ENCODE peak calls at places on chromosomes 11 and 22, in four cellular contexts. V is HepG2, Q is GM12878, M is WTC11. T is an unnamed sample.

GRCh38 chr11:75428301-75428724 is 4.7 kb downstream of the KLHL35 start:
- DNase-seq in Q (no peak), V (peak), M (peak), T (no peak)

GRCh38 chr11:121889168-121889567 is 226.8 kb downstream of the BLID start:
- DNase-seq in Q (no peak), V (no peak), M (no peak), T (no peak)

GRCh38 chr11:8263769-8264410 is at the start of gene LMO1:
- DNase-seq in V (peak), M (peak), Q (no peak), T (peak)

GRCh38 chr11:74157169-74157568 is 13.6 kb downstream of the C2CD3 start:
- DNase-seq in Q (no peak), V (no peak), M (no peak), T (no peak)

GRCh38 chr11:104094576-104094975 is 58.1 kb downstream of the DDI1 start:
- DNase-seq in V (no peak), M (no peak), Q (no peak), T (no peak)

GRCh38 chr22:39707816-39708215 is 137.3 kb downstream of the CACNA1I start:
- DNase-seq in Q (no peak), M (no peak), V (no peak), T (no peak)

GRCh38 chr11:69572233-69572860 is 68.6 kb upstream of the CCND1 start:
- DNase-seq in V (no peak), Q (no peak), M (no peak), T (no peak)

GRCh38 chr11:123286761-123287160 is 91.7 kb upstream of the CLMP start:
- DNase-seq in Q (no peak), M (no peak), V (no peak), T (no peak)

GRCh38 chr11:57458410-57459111 is 1.8 kb upstream of the RTN4RL2 start:
- DNase-seq in Q (no peak), V (no peak), M (peak), T (peak)

GRCh38 chr11:68276864-68277263 is 5.1 kb upstream of the C11orf24 start:
- DNase-seq in V (no peak), Q (no peak), M (no peak), T (no peak)

GRCh38 chr11:109680127-109680526 is 258.1 kb downstream of the C11orf87 start:
- DNase-seq in V (no peak), M (no peak), Q (no peak), T (no peak)

GRCh38 chr11:131579932-131580387 is 209.5 kb downstream of the NTM start:
- DNase-seq in M (peak), Q (no peak), V (peak), T (peak)

GRCh38 chr11:13947379-13947778 is 15.1 kb upstream of the SPON1 start:
- DNase-seq in V (no peak), M (no peak), Q (no peak), T (no peak)

DNA sequence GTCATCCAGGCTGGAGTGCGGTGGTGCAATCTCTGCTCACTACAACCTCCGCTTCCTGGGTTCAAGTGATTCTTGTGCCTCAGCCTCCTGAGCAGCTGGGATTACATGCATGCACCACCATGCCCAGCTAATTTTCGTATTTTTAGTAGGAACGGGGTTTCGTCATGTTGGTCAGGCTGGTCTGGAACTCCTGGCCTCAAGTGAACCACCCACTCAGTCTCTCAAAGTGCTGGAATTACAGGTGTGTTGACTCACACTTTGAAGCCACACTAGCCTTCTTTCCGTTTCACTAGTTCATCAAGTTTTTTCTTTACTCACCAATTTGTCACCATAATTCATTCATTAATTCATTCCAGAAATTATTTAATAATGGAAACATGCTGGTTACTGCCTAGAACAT is 298.4 kb upstream of the MTNR1B start:
- DNase-seq in V (no peak), M (no peak), Q (no peak), T (no peak)
- TF ChIP-seq TCF7 in V (no peak), M (no peak), Q (no peak), T (no peak)

GRCh38 chr22:42010778-42011177 is 12.2 kb downstream of the WBP2NL start:
- DNase-seq in V (no peak), Q (no peak), M (no peak), T (no peak)
- TF ChIP-seq TCF7 in V (no peak), Q (no peak), M (no peak), T (no peak)

DNA sequence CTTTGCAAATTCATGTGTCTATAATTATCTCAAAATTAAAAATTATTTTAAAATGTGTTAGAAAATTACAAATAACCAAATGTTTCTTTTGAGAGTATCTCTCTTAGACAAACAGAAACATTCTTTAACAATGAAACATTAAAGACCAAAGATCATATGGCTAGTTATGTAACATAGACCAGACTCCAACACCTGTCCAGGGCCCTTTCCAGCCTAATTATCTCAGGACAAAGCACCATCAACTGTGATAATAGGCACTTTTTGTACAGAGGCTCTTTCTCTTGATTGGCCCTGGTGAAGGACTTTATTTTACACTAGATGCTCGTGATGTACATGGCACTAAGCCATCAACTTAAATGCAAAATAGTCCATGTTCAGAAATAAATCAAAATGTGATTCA is 5.0 kb upstream of the PLEKHA7 start:
- DNase-seq in M (no peak), Q (no peak), V (no peak), T (no peak)
- TF ChIP-seq TCF7 in M (no peak), Q (no peak), V (no peak), T (no peak)

GRCh38 chr11:71459767-71460320 is 6.8 kb downstream of the NADSYN1 start:
- DNase-seq in Q (no peak), V (no peak), M (no peak), T (no peak)
- TF ChIP-seq TCF7 in Q (no peak), V (no peak), M (no peak), T (no peak)

GRCh38 chr11:71309611-71310010 is 57.2 kb upstream of the SHANK2 start:
- DNase-seq in M (no peak), Q (no peak), V (no peak), T (peak)

GRCh38 chr11:71309181-71309580 is 56.8 kb upstream of the SHANK2 start:
- DNase-seq in V (no peak), M (no peak), Q (no peak), T (no peak)

GRCh38 chr11:71311928-71312510 is 59.6 kb upstream of the SHANK2 start:
- DNase-seq in V (no peak), Q (no peak), M (no peak), T (no peak)

GRCh38 chr11:71311176-71311925 is 59.0 kb upstream of the SHANK2 start:
- DNase-seq in Q (no peak), M (no peak), V (no peak), T (no peak)

GRCh38 chr11:71310184-71310583 is 57.8 kb upstream of the SHANK2 start:
- DNase-seq in Q (peak), M (no peak), V (no peak), T (no peak)
- TF ChIP-seq TCF7 in Q (no peak), M (no peak), V (no peak), T (no peak)

DNA sequence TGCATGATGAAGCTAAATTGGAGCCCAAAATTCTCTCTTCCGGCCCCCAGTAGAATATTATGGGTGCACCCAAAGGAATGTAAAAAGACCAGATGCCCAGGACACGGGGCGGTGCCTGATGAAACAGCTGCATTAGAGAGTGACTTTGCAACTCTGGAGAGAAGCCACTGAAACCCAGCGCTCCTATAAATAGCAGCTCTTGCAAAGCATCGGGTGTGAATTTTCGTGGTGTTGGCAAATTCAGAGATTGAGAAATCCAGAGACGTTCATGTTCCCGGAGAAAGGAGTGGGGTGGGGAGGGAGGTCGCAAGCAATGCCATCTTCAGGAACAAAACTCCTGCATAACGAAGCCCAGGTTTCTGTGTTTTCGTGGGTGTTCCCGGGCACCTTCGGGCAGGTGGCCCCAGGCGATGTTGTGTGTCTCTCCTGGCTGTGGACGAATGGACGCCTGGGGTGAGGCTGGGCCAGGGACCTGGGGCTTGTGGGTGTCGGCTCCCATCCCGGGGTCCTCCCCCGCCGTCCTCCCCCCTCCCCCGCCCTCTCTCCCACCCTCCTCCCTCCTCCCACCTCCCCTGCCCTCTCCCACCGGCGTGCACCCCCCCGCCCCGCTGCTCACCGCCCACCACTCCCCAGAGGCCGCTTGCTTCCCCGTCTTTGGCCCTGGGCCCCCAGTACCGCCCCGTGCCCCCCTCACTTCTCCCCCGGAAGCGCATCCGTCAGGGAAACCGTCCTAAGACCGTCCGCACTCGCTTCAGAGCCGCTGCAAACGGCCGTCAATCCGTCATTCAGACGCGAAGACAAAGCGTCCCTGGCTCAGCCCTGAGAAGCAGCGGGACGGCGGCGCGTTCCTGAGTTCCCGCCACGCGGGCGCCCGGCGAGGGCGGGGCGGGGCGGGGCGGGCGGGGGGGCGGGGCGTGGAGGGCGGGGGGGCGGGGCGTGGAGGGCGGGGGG is 26.7 kb upstream of the TOLLIP start:
- DNase-seq in V (peak), M (peak), Q (no peak), T (peak)
- TF ChIP-seq TCF7 in V (no peak), M (no peak), Q (no peak), T (no peak)

DNA sequence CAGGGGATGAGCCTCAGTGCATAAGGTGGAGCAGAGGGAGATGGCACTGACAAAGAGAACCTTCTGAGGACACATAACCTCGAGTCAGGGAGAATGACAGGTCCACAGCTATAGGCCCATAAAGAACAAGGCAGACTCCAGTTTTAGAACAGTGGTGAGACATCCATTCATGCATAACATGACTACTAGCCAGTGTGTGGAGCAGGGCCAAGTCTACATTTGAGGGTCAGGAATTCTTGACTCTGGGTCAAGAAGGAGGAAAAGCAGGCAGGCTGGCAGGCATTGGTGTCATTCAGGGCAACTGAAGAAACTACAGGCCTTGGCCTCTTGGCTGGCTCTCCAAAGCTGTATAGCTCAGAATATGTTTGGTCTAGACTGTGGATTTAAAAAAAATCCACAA is 54.9 kb downstream of the MTNR1B start:
- DNase-seq in V (no peak), Q (no peak), M (no peak), T (no peak)
- TF ChIP-seq TCF7 in V (no peak), Q (no peak), M (no peak), T (no peak)

GRCh38 chr11:86623041-86623621 is 49.3 kb downstream of the ME3 start:
- DNase-seq in Q (no peak), M (no peak), V (no peak), T (no peak)
- TF ChIP-seq TCF7 in Q (no peak), M (no peak), V (no peak), T (no peak)

T was measured in K562.